ENCODE peak calls at places on chromosome 4, in six cellular contexts. One of them, this sample, is unnamed.

GRCh38 chr4:2837904-2838496 is 5.6 kb upstream of the ADD1 start:
- DNase-seq in gastrocnemius medialis: peak; percentile 45
- DNase-seq in MM.1S: peak; percentile 19
- DNase-seq in SK-N-SH: peak; percentile 30
- DNase-seq in cardiac fibroblast: peak; percentile 69
- DNase-seq in BE2C: no peak
- DNase-seq in this sample: no peak

GRCh38 chr4:2246384-2247127 is 4.6 kb upstream of the HAUS3 start:
- DNase-seq in SK-N-SH: peak; percentile 21
- DNase-seq in MM.1S: no peak
- DNase-seq in gastrocnemius medialis: no peak
- DNase-seq in cardiac fibroblast: no peak
- DNase-seq in BE2C: peak; percentile 4
- DNase-seq in this sample: no peak

GRCh38 chr4:4440333-4441061 is 53.6 kb downstream of the NSG1 start:
- DNase-seq in BE2C: no peak
- DNase-seq in cardiac fibroblast: no peak
- DNase-seq in SK-N-SH: no peak
- DNase-seq in gastrocnemius medialis: no peak
- DNase-seq in MM.1S: no peak
- DNase-seq in this sample: no peak

GRCh38 chr4:55733874-55734437 is 85.6 kb upstream of the EXOC1L start:
- DNase-seq in MM.1S: no peak
- DNase-seq in cardiac fibroblast: peak; percentile 78
- DNase-seq in gastrocnemius medialis: peak; percentile 14
- DNase-seq in SK-N-SH: peak; percentile 17
- DNase-seq in BE2C: peak; percentile 73
- DNase-seq in this sample: no peak

GRCh38 chr4:84750260-84750955 is 167.5 kb downstream of the CDS1 start:
- DNase-seq in SK-N-SH: peak; percentile 53
- DNase-seq in gastrocnemius medialis: no peak
- DNase-seq in MM.1S: peak; percentile 53
- DNase-seq in BE2C: peak; percentile 14
- DNase-seq in cardiac fibroblast: peak; percentile 74
- DNase-seq in this sample: peak; percentile 7

GRCh38 chr4:17769406-17770174 is 11.8 kb downstream of the FAM184B start:
- DNase-seq in MM.1S: no peak
- DNase-seq in SK-N-SH: no peak
- DNase-seq in cardiac fibroblast: no peak
- DNase-seq in BE2C: no peak
- DNase-seq in gastrocnemius medialis: peak; percentile 49
- DNase-seq in this sample: no peak

GRCh38 chr4:37685726-37686372 is 327 bp downstream of the RELL1 start:
- DNase-seq in BE2C: peak; percentile 56
- DNase-seq in cardiac fibroblast: peak; percentile 48
- DNase-seq in SK-N-SH: peak; percentile 76
- DNase-seq in MM.1S: peak; percentile 54
- DNase-seq in gastrocnemius medialis: peak; percentile 53
- DNase-seq in this sample: no peak

GRCh38 chr4:119172223-119172622 is 36.6 kb downstream of the MYOZ2 start:
- DNase-seq in gastrocnemius medialis: no peak
- DNase-seq in BE2C: no peak
- DNase-seq in MM.1S: no peak
- DNase-seq in cardiac fibroblast: peak; percentile 17
- DNase-seq in SK-N-SH: no peak
- DNase-seq in this sample: no peak

GRCh38 chr4:34091451-34091850 is 2152.9 kb downstream of the ARAP2 start:
- DNase-seq in SK-N-SH: no peak
- DNase-seq in cardiac fibroblast: peak; percentile 47
- DNase-seq in gastrocnemius medialis: no peak
- DNase-seq in MM.1S: peak; percentile 31
- DNase-seq in BE2C: no peak
- DNase-seq in this sample: no peak

GRCh38 chr4:138672393-138672976 is 343.1 kb upstream of the NOCT start:
- DNase-seq in MM.1S: no peak
- DNase-seq in SK-N-SH: no peak
- DNase-seq in gastrocnemius medialis: no peak
- DNase-seq in cardiac fibroblast: no peak
- DNase-seq in BE2C: no peak
- DNase-seq in this sample: no peak

GRCh38 chr4:6857009-6857882 is 52.4 kb upstream of the TBC1D14 start:
- DNase-seq in BE2C: no peak
- DNase-seq in SK-N-SH: no peak
- DNase-seq in MM.1S: no peak
- DNase-seq in cardiac fibroblast: no peak
- DNase-seq in gastrocnemius medialis: no peak
- DNase-seq in this sample: no peak

GRCh38 chr4:139817657-139818452 is 152.2 kb downstream of the MGST2 start:
- DNase-seq in MM.1S: no peak
- DNase-seq in BE2C: no peak
- DNase-seq in SK-N-SH: no peak
- DNase-seq in cardiac fibroblast: no peak
- DNase-seq in gastrocnemius medialis: peak; percentile 84
- DNase-seq in this sample: no peak

GRCh38 chr4:48481581-48481980 is 1.6 kb upstream of the SLC10A4 start:
- DNase-seq in SK-N-SH: no peak
- DNase-seq in cardiac fibroblast: no peak
- DNase-seq in BE2C: peak; percentile 51
- DNase-seq in MM.1S: no peak
- DNase-seq in gastrocnemius medialis: no peak
- DNase-seq in this sample: no peak

GRCh38 chr4:48484494-48485168 is 1.5 kb downstream of the SLC10A4 start:
- DNase-seq in SK-N-SH: peak; percentile 49
- DNase-seq in gastrocnemius medialis: no peak
- DNase-seq in MM.1S: no peak
- DNase-seq in cardiac fibroblast: no peak
- DNase-seq in BE2C: no peak
- DNase-seq in this sample: no peak

GRCh38 chr4:48478273-48478672 is 4.9 kb upstream of the SLC10A4 start:
- DNase-seq in cardiac fibroblast: no peak
- DNase-seq in gastrocnemius medialis: no peak
- DNase-seq in BE2C: no peak
- DNase-seq in SK-N-SH: no peak
- DNase-seq in MM.1S: no peak
- DNase-seq in this sample: no peak

GRCh38 chr4:48483777-48484493 is 792 bp downstream of the SLC10A4 start:
- DNase-seq in gastrocnemius medialis: no peak
- DNase-seq in MM.1S: no peak
- DNase-seq in cardiac fibroblast: no peak
- DNase-seq in SK-N-SH: peak; percentile 79
- DNase-seq in BE2C: peak; percentile 59
- DNase-seq in this sample: no peak

DNA sequence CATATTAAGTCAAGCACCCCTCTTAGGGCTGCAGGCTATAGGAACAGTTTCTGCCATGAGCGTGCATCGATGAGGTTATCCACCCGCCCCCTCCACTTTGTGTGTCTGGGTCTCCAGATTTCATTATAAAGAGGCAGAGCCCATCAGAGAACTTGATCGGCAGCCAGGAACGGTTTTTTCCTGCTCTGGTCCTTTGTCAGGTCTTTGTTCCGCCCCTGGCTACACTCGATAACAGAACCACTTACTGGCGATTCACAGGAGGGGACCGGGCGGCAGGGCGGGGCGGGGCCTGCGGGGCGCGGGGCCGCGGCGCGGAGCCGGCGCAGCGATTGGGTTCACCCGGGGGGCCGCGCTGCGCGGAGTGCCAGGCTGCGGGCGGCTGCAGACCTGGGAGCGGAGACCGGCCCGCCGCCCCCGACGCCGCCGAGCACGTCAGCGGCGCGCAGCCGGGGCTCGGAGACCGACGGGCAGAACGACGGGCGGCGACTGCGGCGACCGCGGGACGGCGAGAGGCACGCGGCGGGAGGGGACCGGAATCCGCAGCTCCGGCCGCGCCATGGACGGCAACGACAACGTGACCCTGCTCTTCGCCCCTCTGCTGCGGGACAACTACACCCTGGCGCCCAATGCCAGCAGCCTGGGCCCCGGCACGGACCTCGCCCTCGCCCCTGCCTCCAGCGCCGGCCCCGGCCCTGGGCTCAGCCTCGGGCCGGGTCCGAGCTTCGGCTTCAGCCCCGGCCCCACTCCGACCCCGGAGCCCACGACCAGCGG is at the start of gene SLC10A4:
- DNase-seq in MM.1S: no peak
- DNase-seq in BE2C: peak; percentile 97
- DNase-seq in gastrocnemius medialis: no peak
- DNase-seq in cardiac fibroblast: no peak
- DNase-seq in SK-N-SH: peak; percentile 96
- DNase-seq in this sample: no peak
- H3K4me3 ChIP-seq in MM.1S: no peak within 1 kb of the TSS
- H3K4me3 ChIP-seq in BE2C: peak within 1 kb of the TSS; percentile 95
- H3K4me3 ChIP-seq in gastrocnemius medialis: peak within 1 kb of the TSS; percentile 25
- H3K4me3 ChIP-seq in cardiac fibroblast: no peak within 1 kb of the TSS
- H3K4me3 ChIP-seq in SK-N-SH: peak within 1 kb of the TSS; percentile 59
- H3K4me3 ChIP-seq in this sample: peak within 1 kb of the TSS; percentile 23

GRCh38 chr4:11428161-11428700 is 463 bp downstream of the HS3ST1 start:
- DNase-seq in MM.1S: peak; percentile 29
- DNase-seq in cardiac fibroblast: no peak
- DNase-seq in gastrocnemius medialis: no peak
- DNase-seq in BE2C: no peak
- DNase-seq in SK-N-SH: no peak
- DNase-seq in this sample: no peak

GRCh38 chr4:11426003-11426402 is 2.7 kb downstream of the HS3ST1 start:
- DNase-seq in SK-N-SH: no peak
- DNase-seq in cardiac fibroblast: no peak
- DNase-seq in MM.1S: no peak
- DNase-seq in gastrocnemius medialis: no peak
- DNase-seq in BE2C: no peak
- DNase-seq in this sample: no peak

GRCh38 chr4:11428701-11429571 is at the start of gene HS3ST1:
- DNase-seq in cardiac fibroblast: peak; percentile 52
- DNase-seq in SK-N-SH: peak; percentile 38
- DNase-seq in gastrocnemius medialis: peak; percentile 49
- DNase-seq in MM.1S: peak; percentile 89
- DNase-seq in BE2C: no peak
- DNase-seq in this sample: no peak

GRCh38 chr4:11426716-11427115 is 2.0 kb downstream of the HS3ST1 start:
- DNase-seq in MM.1S: no peak
- DNase-seq in BE2C: no peak
- DNase-seq in SK-N-SH: no peak
- DNase-seq in cardiac fibroblast: no peak
- DNase-seq in gastrocnemius medialis: no peak
- DNase-seq in this sample: no peak

DNA sequence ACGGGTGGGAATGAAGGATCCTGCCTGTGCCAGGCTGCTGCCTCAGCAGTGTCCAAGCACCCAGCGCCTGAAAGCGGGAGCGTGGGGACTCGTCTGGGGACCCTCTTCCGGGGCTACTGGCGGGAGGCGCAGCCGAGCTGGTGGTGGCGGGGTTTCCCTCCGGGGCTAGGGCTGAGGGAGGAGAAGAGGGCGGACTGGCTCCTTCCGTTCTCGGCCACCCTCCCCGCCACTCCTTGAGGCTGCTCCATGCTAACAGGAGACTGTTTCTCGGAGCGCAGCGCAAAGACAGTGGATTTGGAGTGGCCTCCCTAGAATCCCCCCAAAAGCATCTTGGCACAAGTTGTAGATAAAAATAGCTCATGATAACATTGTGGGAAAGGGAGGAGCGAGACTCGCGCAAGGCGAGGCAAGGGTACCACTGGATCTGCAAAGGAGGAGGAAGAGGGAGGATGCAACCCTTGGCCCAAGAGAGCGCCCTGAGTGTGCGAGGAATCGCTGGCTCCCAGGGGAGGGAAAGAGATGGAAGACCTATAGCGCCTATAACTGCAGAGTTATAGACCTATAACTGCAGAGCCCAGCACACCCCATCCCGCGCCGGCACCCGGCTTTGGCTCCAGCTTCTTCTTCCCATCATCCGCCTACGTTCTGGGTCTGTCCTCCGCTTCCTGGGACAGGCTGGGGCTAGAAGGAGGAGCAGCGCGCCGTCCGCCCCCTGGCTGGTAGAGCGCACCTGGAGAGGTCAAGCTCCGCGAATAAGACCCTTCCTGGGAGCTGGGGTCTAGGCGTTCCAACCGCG is 1.3 kb downstream of the HS3ST1 start:
- DNase-seq in cardiac fibroblast: no peak
- DNase-seq in SK-N-SH: no peak
- DNase-seq in BE2C: no peak
- DNase-seq in gastrocnemius medialis: no peak
- DNase-seq in MM.1S: no peak
- DNase-seq in this sample: no peak
- H3K4me3 ChIP-seq in cardiac fibroblast: peak overlapping the region; percentile 67
- H3K4me3 ChIP-seq in SK-N-SH: no peak overlapping the region
- H3K4me3 ChIP-seq in BE2C: no peak overlapping the region
- H3K4me3 ChIP-seq in gastrocnemius medialis: peak overlapping the region; percentile 47
- H3K4me3 ChIP-seq in MM.1S: peak overlapping the region; percentile 83
- H3K4me3 ChIP-seq in this sample: no peak overlapping the region

DNA sequence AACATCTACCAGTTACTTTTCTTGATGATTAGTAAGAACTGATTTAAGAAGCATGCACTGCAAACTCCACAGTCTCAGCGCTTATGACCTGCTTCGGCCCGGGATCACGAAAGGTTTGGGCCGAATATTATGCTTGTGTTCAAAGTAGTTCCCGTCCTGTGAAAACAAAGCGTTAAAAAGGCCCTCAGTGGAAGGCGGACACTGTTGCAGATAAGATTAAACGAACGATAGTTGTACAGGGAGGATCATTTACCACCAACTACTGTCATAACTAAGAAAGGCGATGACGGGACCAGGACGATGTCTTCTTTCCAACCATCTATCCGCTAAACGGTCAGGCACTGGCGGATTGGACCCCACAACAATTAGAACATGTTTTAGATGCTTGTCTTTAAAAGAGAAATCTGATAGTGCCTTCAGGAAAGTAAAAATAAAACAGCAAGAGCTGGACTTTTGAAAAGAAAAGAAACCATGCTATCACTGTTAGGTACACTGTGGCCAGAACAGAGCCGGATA is 21.1 kb downstream of the PDLIM3 start:
- DNase-seq in cardiac fibroblast: no peak
- DNase-seq in BE2C: no peak
- DNase-seq in MM.1S: no peak
- DNase-seq in SK-N-SH: no peak
- DNase-seq in gastrocnemius medialis: no peak
- DNase-seq in this sample: no peak
- H3K4me3 ChIP-seq in cardiac fibroblast: no peak overlapping the region
- H3K4me3 ChIP-seq in BE2C: no peak overlapping the region
- H3K4me3 ChIP-seq in MM.1S: no peak overlapping the region
- H3K4me3 ChIP-seq in SK-N-SH: no peak overlapping the region
- H3K4me3 ChIP-seq in gastrocnemius medialis: no peak overlapping the region
- H3K4me3 ChIP-seq in this sample: no peak overlapping the region

GRCh38 chr4:102868782-102869568 is at the start of gene CISD2:
- DNase-seq in BE2C: peak; percentile 94
- DNase-seq in MM.1S: peak; percentile 94
- DNase-seq in cardiac fibroblast: peak; percentile 90
- DNase-seq in SK-N-SH: peak; percentile 94
- DNase-seq in gastrocnemius medialis: peak; percentile 85
- DNase-seq in this sample: peak; percentile 65

GRCh38 chr4:102871772-102872171 is 3.0 kb downstream of the CISD2 start:
- DNase-seq in BE2C: no peak
- DNase-seq in gastrocnemius medialis: no peak
- DNase-seq in cardiac fibroblast: no peak
- DNase-seq in SK-N-SH: no peak
- DNase-seq in MM.1S: peak; percentile 19
- DNase-seq in this sample: no peak

GRCh38 chr4:102869569-102870227 is 906 bp downstream of the CISD2 start:
- DNase-seq in MM.1S: no peak
- DNase-seq in cardiac fibroblast: no peak
- DNase-seq in gastrocnemius medialis: no peak
- DNase-seq in SK-N-SH: no peak
- DNase-seq in BE2C: no peak
- DNase-seq in this sample: no peak

GRCh38 chr4:102868153-102868781 is 525 bp upstream of the CISD2 start:
- DNase-seq in cardiac fibroblast: no peak
- DNase-seq in BE2C: no peak
- DNase-seq in MM.1S: no peak
- DNase-seq in gastrocnemius medialis: no peak
- DNase-seq in SK-N-SH: no peak
- DNase-seq in this sample: no peak

GRCh38 chr4:102867278-102868152 is 1.3 kb upstream of the CISD2 start:
- DNase-seq in SK-N-SH: no peak
- DNase-seq in cardiac fibroblast: no peak
- DNase-seq in BE2C: no peak
- DNase-seq in gastrocnemius medialis: no peak
- DNase-seq in MM.1S: peak; percentile 32
- DNase-seq in this sample: no peak
- H3K4me3 ChIP-seq in SK-N-SH: peak overlapping the region; percentile 70
- H3K4me3 ChIP-seq in cardiac fibroblast: peak overlapping the region; percentile 67
- H3K4me3 ChIP-seq in BE2C: no peak overlapping the region
- H3K4me3 ChIP-seq in gastrocnemius medialis: peak overlapping the region; percentile 75
- H3K4me3 ChIP-seq in MM.1S: peak overlapping the region; percentile 65
- H3K4me3 ChIP-seq in this sample: peak overlapping the region; percentile 63

This sample was measured in skeletal muscle cell.